ENCODE peak calls at places on chromosomes 16 and 17, in four cellular contexts. L is GM13976; C is CD4-positive, alpha-beta T cell; Y is tibial nerve. I is an unnamed sample.

GRCh38 chr16:77618011-77618410 is 104.3 kb upstream of the NUDT7 start:
- DNase-seq in L (no peak), C (no peak), Y (no peak), I (no peak)

GRCh38 chr16:80664226-80664625 is 123.4 kb downstream of the DYNLRB2 start:
- DNase-seq in L (no peak), C (no peak), Y (no peak), I (no peak)

GRCh38 chr16:11835891-11836652 is 15.3 kb downstream of the RSL1D1 start:
- DNase-seq in L (no peak), C (no peak), Y (no peak), I (no peak)

GRCh38 chr17:39626171-39626670 is 531 bp upstream of the PPP1R1B start:
- DNase-seq in L (no peak), C (no peak), Y (no peak), I (no peak)

GRCh38 chr16:60337671-60338070 is 1603.6 kb upstream of the GOT2 start:
- DNase-seq in L (no peak), C (no peak), Y (no peak), I (no peak)

GRCh38 chr17:64087252-64088005 is 42.5 kb downstream of the ERN1 start:
- DNase-seq in L (no peak), C (no peak), Y (no peak), I (no peak)

GRCh38 chr16:1768061-1768766 is 3.1 kb downstream of the NME3 start:
- DNase-seq in L (no peak), C (no peak), Y (no peak), I (no peak)

GRCh38 chr17:76274559-76274956 is 9.4 kb downstream of the UBALD2 start:
- DNase-seq in L (no peak), C (no peak), Y (no peak), I (no peak)

GRCh38 chr17:33086041-33086440 is 94.4 kb downstream of the SPACA3 start:
- DNase-seq in L (no peak), C (no peak), Y (no peak), I (no peak)

GRCh38 chr17:66542183-66542966 is 240.0 kb downstream of the PRKCA start:
- DNase-seq in L (peak; percentile 41), C (no peak), Y (no peak), I (no peak)

GRCh38 chr17:74180336-74180735 is 23.1 kb upstream of the RPL38 start:
- DNase-seq in L (no peak), C (no peak), Y (no peak), I (no peak)

GRCh38 chr17:19004601-19005441 is at the start of gene FAM83G:
- DNase-seq in L (peak; percentile 91), C (peak; percentile 88), Y (peak; percentile 32), I (peak; percentile 63)

GRCh38 chr17:79810138-79811027 is 13.5 kb upstream of the CBX8 start:
- DNase-seq in L (peak; percentile 93), C (peak; percentile 59), Y (no peak), I (peak; percentile 86)

GRCh38 chr17:29572691-29573557 is 4.4 kb downstream of the TP53I13 start:
- DNase-seq in L (peak; percentile 85), C (peak; percentile 31), Y (peak; percentile 41), I (peak; percentile 65)

GRCh38 chr16:27033281-27033680 is 33.4 kb upstream of the C16orf82 start:
- DNase-seq in L (no peak), C (no peak), Y (no peak), I (no peak)

GRCh38 chr16:84239186-84239790 is 524 bp downstream of the KCNG4 start:
- DNase-seq in L (no peak), C (no peak), Y (no peak), I (no peak)

GRCh38 chr17:19239544-19239943 is 2.4 kb downstream of the EPN2 start:
- DNase-seq in L (no peak), C (no peak), Y (no peak), I (no peak)

GRCh38 chr16:68936729-68937631 is 93.6 kb downstream of the TANGO6 start:
- DNase-seq in L (no peak), C (no peak), Y (no peak), I (no peak)

GRCh38 chr16:52597772-52598483 is 51.0 kb upstream of the TOX3 start:
- DNase-seq in L (no peak), C (no peak), Y (no peak), I (no peak)

GRCh38 chr17:2295575-2295974 is 8.0 kb downstream of the SMG6 start:
- DNase-seq in L (peak; percentile 45), C (no peak), Y (no peak), I (no peak)

GRCh38 chr16:61676740-61677139 is 359.5 kb downstream of the CDH8 start:
- DNase-seq in L (no peak), C (no peak), Y (no peak), I (no peak)

GRCh38 chr16:86844691-86845090 is 266.3 kb downstream of the FOXL1 start:
- DNase-seq in L (no peak), C (no peak), Y (no peak), I (no peak)

GRCh38 chr17:60496051-60496450 is 30.0 kb downstream of the APPBP2 start:
- DNase-seq in L (no peak), C (no peak), Y (no peak), I (no peak)

GRCh38 chr17:60495260-60495659 is 30.8 kb downstream of the APPBP2 start:
- DNase-seq in L (no peak), C (no peak), Y (no peak), I (no peak)

GRCh38 chr17:60491771-60492170 is 34.3 kb downstream of the APPBP2 start:
- DNase-seq in L (no peak), C (no peak), Y (no peak), I (no peak)

DNA sequence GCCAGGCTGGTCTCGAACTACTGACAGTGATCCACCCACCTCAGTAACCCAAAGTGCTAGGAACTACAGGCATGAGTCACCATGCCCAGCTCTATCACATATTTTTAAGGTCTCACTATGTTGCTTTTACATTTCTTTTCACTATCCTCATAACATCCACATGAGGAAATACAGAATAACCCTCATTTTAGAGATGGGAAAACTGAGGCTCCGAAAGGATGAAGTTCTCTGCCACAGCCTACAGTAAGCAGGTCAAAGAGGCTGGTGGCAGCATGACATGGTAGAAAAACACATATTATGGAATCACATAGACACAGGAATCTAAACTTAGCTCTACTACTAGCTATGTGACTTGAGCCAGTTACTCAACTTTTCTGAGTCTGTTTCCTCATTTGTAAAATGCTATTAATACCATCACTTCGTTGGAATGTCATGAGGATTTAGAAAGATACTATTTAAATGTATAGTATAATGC is 32.2 kb downstream of the APPBP2 start:
- DNase-seq in L (no peak), C (no peak), Y (no peak), I (no peak)
- TF ChIP-seq CTCF in L (no peak), C (no peak), Y (no peak), I (no peak)

DNA sequence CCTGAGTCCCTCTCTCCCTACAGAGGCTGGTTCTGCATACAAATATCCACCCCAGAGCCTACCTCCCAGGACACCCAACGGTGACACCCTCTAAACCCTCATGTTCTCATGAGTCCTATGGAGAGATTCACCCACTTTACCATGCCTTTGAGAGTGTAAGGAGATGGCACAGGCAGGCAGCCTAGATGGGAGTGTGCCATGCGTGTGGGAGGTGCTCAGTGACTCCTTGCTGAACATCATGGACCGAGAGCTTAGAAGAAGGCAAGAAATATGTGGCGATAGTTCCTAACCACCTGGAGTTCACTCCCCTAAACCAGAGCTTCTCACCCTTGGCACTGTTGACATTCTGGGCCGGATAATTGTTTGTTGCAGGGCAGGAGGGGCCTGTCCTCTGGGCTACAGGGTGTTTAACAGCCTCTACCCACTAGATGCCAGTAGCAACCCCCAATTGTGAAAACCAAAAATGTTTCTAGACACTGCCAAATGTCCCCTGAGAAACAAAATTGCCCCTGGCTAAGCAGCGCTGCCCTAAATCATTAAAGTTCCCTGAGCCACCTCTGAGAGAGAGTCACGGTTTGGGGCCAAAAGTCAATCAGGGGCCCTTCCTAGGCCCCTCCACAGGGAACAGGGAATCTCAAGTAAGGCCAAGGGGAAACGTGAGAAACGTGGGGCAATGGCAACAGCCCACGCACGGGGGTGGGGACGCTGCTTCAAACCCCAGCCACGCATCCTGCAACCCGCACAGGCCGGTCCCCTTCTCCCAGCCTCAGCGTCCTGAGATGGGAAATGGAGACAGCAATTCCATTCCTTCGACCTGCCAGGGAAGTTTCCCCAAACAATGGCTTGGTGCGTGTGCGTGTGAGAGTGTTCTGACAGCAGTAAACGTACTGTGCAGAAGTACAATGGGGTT is 66.8 kb downstream of the C16orf78 start:
- DNase-seq in L (no peak), C (no peak), Y (no peak), I (no peak)
- TF ChIP-seq CTCF in L (no peak), C (no peak), Y (no peak), I (peak; percentile 24)

DNA sequence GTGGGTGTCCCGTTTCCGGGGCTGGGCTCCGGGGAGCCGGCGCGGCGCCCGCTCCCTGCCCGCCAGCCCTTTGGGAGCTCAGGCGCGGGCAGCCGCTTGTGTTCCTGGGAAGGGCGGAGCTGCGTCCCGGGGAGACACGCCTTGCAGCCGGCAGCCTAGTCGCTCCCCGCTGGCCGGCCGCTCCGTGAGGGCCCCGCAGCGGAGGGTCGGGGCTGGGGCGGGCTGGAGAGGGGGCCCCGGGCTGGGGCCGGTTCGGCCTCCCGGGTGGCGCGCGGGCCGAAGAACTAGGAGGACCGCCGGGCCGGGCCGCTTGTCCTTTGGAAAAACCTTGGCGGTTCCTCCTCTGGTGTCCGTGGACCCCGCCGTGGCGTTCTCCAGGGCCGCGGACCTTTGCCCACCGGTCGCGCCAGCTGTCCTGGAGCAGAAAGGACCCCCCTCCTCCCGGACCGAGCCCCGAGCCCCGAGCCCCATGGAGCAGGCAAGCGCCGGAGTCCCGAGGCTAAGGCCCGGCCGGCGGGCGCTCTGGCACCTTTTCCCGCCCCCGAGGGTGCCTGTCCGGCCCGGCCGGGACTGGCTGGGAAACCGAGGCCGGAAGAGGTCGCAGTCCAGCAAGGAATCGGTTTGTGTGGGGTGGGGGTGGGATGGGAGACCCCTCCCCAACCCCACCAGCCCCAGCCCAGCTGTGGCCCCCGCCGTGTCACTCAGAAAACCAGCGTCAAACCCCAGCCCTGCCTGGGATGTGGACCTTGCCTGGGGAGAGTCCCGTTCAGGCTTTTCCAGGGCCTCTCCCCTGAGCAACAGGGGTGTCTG is 6.8 kb upstream of the TBC1D3B start:
- DNase-seq in L (peak; percentile 73), C (no peak), Y (no peak), I (peak; percentile 34)
- TF ChIP-seq CTCF in L (no peak), C (no peak), Y (no peak), I (no peak)

GRCh38 chr16:19223235-19223847 is 55.3 kb downstream of the SYT17 start:
- DNase-seq in L (no peak), C (no peak), Y (peak; percentile 17), I (no peak)
- TF ChIP-seq CTCF in L (no peak), C (no peak), Y (no peak), I (peak; percentile 79)

DNA sequence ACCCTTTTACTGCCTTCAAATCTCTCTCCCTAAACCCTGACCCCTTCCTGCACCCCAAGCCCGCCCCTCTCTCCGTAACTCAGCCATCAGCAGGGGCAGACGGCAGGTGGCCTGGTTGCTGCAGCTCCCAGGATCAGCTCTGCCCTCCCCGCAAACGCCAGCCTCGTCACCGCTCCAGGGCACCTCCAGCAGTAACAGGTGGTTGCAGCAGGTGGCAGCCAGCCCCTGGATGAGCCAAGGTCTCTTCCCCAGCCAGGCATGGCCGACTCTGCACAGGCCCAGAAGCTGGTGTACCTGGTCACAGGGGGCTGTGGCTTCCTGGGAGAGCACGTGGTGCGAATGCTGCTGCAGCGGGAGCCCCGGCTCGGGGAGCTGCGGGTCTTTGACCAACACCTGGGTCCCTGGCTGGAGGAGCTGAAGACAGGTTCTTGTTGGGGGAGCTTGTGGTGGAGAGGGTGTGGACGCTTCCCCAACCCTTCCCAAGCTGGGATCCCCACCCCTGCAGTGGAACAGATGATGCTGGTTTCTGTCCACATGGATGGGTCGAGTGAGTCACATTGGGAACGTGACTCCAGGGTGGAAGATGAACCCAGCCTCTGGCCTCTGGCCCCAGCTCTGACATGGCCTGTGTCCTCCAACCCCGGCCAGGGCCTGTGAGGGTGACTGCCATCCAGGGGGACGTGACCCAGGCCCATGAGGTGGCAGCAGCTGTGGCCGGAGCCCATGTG is 558 bp downstream of the HSD3B7 start:
- DNase-seq in L (no peak), C (no peak), Y (no peak), I (no peak)
- TF ChIP-seq CTCF in L (no peak), C (no peak), Y (no peak), I (no peak)